ENCODE peak calls at places on chromosome 11, in ten cellular contexts. One of them, this sample, is unnamed.

GRCh38 chr11:126212089-126212660 is 593 bp downstream of the FAM118B start:
- DNase-seq in T follicular helper cell: no peak
- DNase-seq in progenitor cell of endocrine pancreas: no peak
- DNase-seq in amygdala: no peak
- DNase-seq in psoas muscle: no peak
- DNase-seq in fibroblast of mammary gland: no peak
- DNase-seq in naive B cell: no peak
- DNase-seq in AG09309: no peak
- DNase-seq in GM13977: no peak
- DNase-seq in activated B cell treated with CpG ODN at 0.5 μM for 24 hours: no peak
- DNase-seq in this sample: no peak

GRCh38 chr11:910589-911030 is at the start of gene CHID1:
- DNase-seq in AG09309: no peak
- DNase-seq in fibroblast of mammary gland: peak
- DNase-seq in psoas muscle: peak
- DNase-seq in naive B cell: peak
- DNase-seq in T follicular helper cell: peak
- DNase-seq in progenitor cell of endocrine pancreas: peak
- DNase-seq in GM13977: peak
- DNase-seq in amygdala: no peak
- DNase-seq in activated B cell treated with CpG ODN at 0.5 μM for 24 hours: peak
- DNase-seq in this sample: peak

GRCh38 chr11:130508913-130509312 is 60.5 kb downstream of the ADAMTS15 start:
- DNase-seq in naive B cell: no peak
- DNase-seq in amygdala: no peak
- DNase-seq in progenitor cell of endocrine pancreas: no peak
- DNase-seq in AG09309: no peak
- DNase-seq in activated B cell treated with CpG ODN at 0.5 μM for 24 hours: no peak
- DNase-seq in fibroblast of mammary gland: no peak
- DNase-seq in T follicular helper cell: no peak
- DNase-seq in GM13977: no peak
- DNase-seq in psoas muscle: no peak
- DNase-seq in this sample: peak

GRCh38 chr11:38687008-38687407 is 2089.0 kb upstream of the RAG2 start:
- DNase-seq in naive B cell: no peak
- DNase-seq in fibroblast of mammary gland: no peak
- DNase-seq in activated B cell treated with CpG ODN at 0.5 μM for 24 hours: no peak
- DNase-seq in T follicular helper cell: no peak
- DNase-seq in psoas muscle: no peak
- DNase-seq in AG09309: no peak
- DNase-seq in amygdala: no peak
- DNase-seq in GM13977: no peak
- DNase-seq in progenitor cell of endocrine pancreas: no peak
- DNase-seq in this sample: peak

GRCh38 chr11:2595205-2595604 is 104.6 kb downstream of the KCNQ1OT1 start:
- DNase-seq in AG09309: no peak
- DNase-seq in fibroblast of mammary gland: no peak
- DNase-seq in naive B cell: no peak
- DNase-seq in amygdala: no peak
- DNase-seq in activated B cell treated with CpG ODN at 0.5 μM for 24 hours: no peak
- DNase-seq in T follicular helper cell: no peak
- DNase-seq in GM13977: no peak
- DNase-seq in psoas muscle: no peak
- DNase-seq in progenitor cell of endocrine pancreas: no peak
- DNase-seq in this sample: no peak

GRCh38 chr11:61116426-61117214 is 14.3 kb downstream of the CD5 start:
- DNase-seq in activated B cell treated with CpG ODN at 0.5 μM for 24 hours: no peak
- DNase-seq in psoas muscle: no peak
- DNase-seq in GM13977: no peak
- DNase-seq in T follicular helper cell: no peak
- DNase-seq in fibroblast of mammary gland: no peak
- DNase-seq in amygdala: no peak
- DNase-seq in progenitor cell of endocrine pancreas: no peak
- DNase-seq in AG09309: no peak
- DNase-seq in naive B cell: no peak
- DNase-seq in this sample: no peak

GRCh38 chr11:126914941-126915340 is 85.6 kb downstream of the KIRREL3 start:
- DNase-seq in AG09309: peak
- DNase-seq in GM13977: no peak
- DNase-seq in T follicular helper cell: no peak
- DNase-seq in progenitor cell of endocrine pancreas: no peak
- DNase-seq in naive B cell: no peak
- DNase-seq in amygdala: no peak
- DNase-seq in psoas muscle: no peak
- DNase-seq in activated B cell treated with CpG ODN at 0.5 μM for 24 hours: no peak
- DNase-seq in fibroblast of mammary gland: peak
- DNase-seq in this sample: no peak

GRCh38 chr11:57150454-57150917 is 31.3 kb upstream of the LRRC55 start:
- DNase-seq in amygdala: no peak
- DNase-seq in psoas muscle: no peak
- DNase-seq in AG09309: no peak
- DNase-seq in GM13977: no peak
- DNase-seq in activated B cell treated with CpG ODN at 0.5 μM for 24 hours: no peak
- DNase-seq in fibroblast of mammary gland: no peak
- DNase-seq in T follicular helper cell: no peak
- DNase-seq in naive B cell: no peak
- DNase-seq in progenitor cell of endocrine pancreas: no peak
- DNase-seq in this sample: no peak

GRCh38 chr11:32893091-32893946 is 708 bp downstream of the QSER1 start:
- DNase-seq in T follicular helper cell: peak
- DNase-seq in activated B cell treated with CpG ODN at 0.5 μM for 24 hours: peak
- DNase-seq in AG09309: no peak
- DNase-seq in GM13977: peak
- DNase-seq in progenitor cell of endocrine pancreas: peak
- DNase-seq in naive B cell: peak
- DNase-seq in psoas muscle: peak
- DNase-seq in fibroblast of mammary gland: peak
- DNase-seq in amygdala: no peak
- DNase-seq in this sample: peak

GRCh38 chr11:83070878-83071640 is 638 bp downstream of the RAB30 start:
- DNase-seq in GM13977: no peak
- DNase-seq in fibroblast of mammary gland: peak
- DNase-seq in AG09309: no peak
- DNase-seq in progenitor cell of endocrine pancreas: peak
- DNase-seq in psoas muscle: peak
- DNase-seq in amygdala: peak
- DNase-seq in T follicular helper cell: no peak
- DNase-seq in naive B cell: no peak
- DNase-seq in activated B cell treated with CpG ODN at 0.5 μM for 24 hours: no peak
- DNase-seq in this sample: peak

GRCh38 chr11:66562907-66563583 is 5.4 kb downstream of the CTSF start:
- DNase-seq in GM13977: no peak
- DNase-seq in activated B cell treated with CpG ODN at 0.5 μM for 24 hours: no peak
- DNase-seq in psoas muscle: no peak
- DNase-seq in fibroblast of mammary gland: no peak
- DNase-seq in AG09309: no peak
- DNase-seq in amygdala: no peak
- DNase-seq in naive B cell: no peak
- DNase-seq in progenitor cell of endocrine pancreas: no peak
- DNase-seq in T follicular helper cell: no peak
- DNase-seq in this sample: no peak

GRCh38 chr11:86743223-86744118 is 56.9 kb upstream of the PRSS23 start:
- DNase-seq in amygdala: no peak
- DNase-seq in fibroblast of mammary gland: peak
- DNase-seq in T follicular helper cell: no peak
- DNase-seq in naive B cell: no peak
- DNase-seq in activated B cell treated with CpG ODN at 0.5 μM for 24 hours: no peak
- DNase-seq in psoas muscle: peak
- DNase-seq in GM13977: no peak
- DNase-seq in AG09309: peak
- DNase-seq in progenitor cell of endocrine pancreas: no peak
- DNase-seq in this sample: peak

GRCh38 chr11:7089328-7090251 is 792 bp downstream of the RBMXL2 start:
- DNase-seq in AG09309: no peak
- DNase-seq in GM13977: no peak
- DNase-seq in psoas muscle: peak
- DNase-seq in amygdala: no peak
- DNase-seq in activated B cell treated with CpG ODN at 0.5 μM for 24 hours: no peak
- DNase-seq in naive B cell: no peak
- DNase-seq in progenitor cell of endocrine pancreas: no peak
- DNase-seq in fibroblast of mammary gland: no peak
- DNase-seq in T follicular helper cell: no peak
- DNase-seq in this sample: no peak

This sample was measured in NCI-H82.